ENCODE peak calls at places on chromosome 5, in seven cellular contexts. W is HL-60, Q is fibroblast of lung, D is HCT116, K is BJ, B is kidney epithelial cell, T is AG04450. P is an unnamed sample.

GRCh38 chr5:57494104-57495098 is 11.8 kb upstream of the ACTBL2 start:
- DNase-seq in W (peak; percentile 1), Q (peak; percentile 100), D (peak; percentile 90), K (peak; percentile 74), B (peak; percentile 93), T (peak; percentile 95), P (peak; percentile 47)

GRCh38 chr5:28809811-28810750 is 1771.7 kb upstream of the CDH9 start:
- DNase-seq in W (no peak), Q (no peak), D (no peak), K (no peak), B (no peak), T (no peak), P (no peak)

GRCh38 chr5:88833371-88834107 is 49.4 kb downstream of the MEF2C start:
- DNase-seq in W (no peak), Q (peak; percentile 63), D (no peak), K (no peak), B (no peak), T (no peak), P (no peak)

GRCh38 chr5:32279786-32280185 is 33.0 kb downstream of the MTMR12 start:
- DNase-seq in W (no peak), Q (no peak), D (no peak), K (no peak), B (no peak), T (no peak), P (no peak)

GRCh38 chr5:116320486-116320885 is 235.7 kb downstream of the COMMD10 start:
- DNase-seq in W (no peak), Q (peak; percentile 29), D (no peak), K (no peak), B (no peak), T (no peak), P (peak; percentile 61)

GRCh38 chr5:77367733-77368132 is 124.4 kb downstream of the WDR41 start:
- DNase-seq in W (no peak), Q (peak; percentile 53), D (peak; percentile 13), K (no peak), B (peak; percentile 19), T (no peak), P (no peak)

GRCh38 chr5:145847499-145848497 is 12.7 kb upstream of the PRELID2 start:
- DNase-seq in W (no peak), Q (peak; percentile 91), D (peak; percentile 40), K (no peak), B (peak; percentile 67), T (peak; percentile 43), P (no peak)

GRCh38 chr5:150578781-150579461 is 61.5 kb upstream of the SYNPO start:
- DNase-seq in W (no peak), Q (no peak), D (no peak), K (no peak), B (no peak), T (no peak), P (no peak)

GRCh38 chr5:177194278-177194677 is 60.7 kb downstream of the NSD1 start:
- DNase-seq in W (no peak), Q (peak; percentile 96), D (peak; percentile 81), K (peak; percentile 96), B (peak; percentile 94), T (peak; percentile 66), P (no peak)

GRCh38 chr5:143934821-143935220 is 122.9 kb downstream of the HMHB1 start:
- DNase-seq in W (no peak), Q (no peak), D (no peak), K (no peak), B (no peak), T (no peak), P (no peak)

GRCh38 chr5:128303593-128303992 is 220.0 kb downstream of the SLC12A2 start:
- DNase-seq in W (no peak), Q (peak; percentile 37), D (no peak), K (no peak), B (no peak), T (no peak), P (no peak)

GRCh38 chr5:31824886-31825774 is 186.2 kb downstream of the PDZD2 start:
- DNase-seq in W (peak; percentile 45), Q (peak; percentile 42), D (peak; percentile 61), K (peak; percentile 8), B (peak; percentile 45), T (peak; percentile 10), P (peak; percentile 46)

GRCh38 chr5:156920042-156920860 is 42.8 kb downstream of the TIMD4 start:
- DNase-seq in W (no peak), Q (peak; percentile 6), D (no peak), K (no peak), B (peak; percentile 93), T (no peak), P (no peak)

GRCh38 chr5:119386945-119387344 is 31.1 kb downstream of the TNFAIP8 start:
- DNase-seq in W (no peak), Q (peak; percentile 37), D (no peak), K (no peak), B (no peak), T (no peak), P (no peak)

GRCh38 chr5:134647750-134648424 is 698 bp upstream of the SEC24A start:
- DNase-seq in W (peak; percentile 26), Q (peak; percentile 68), D (peak; percentile 2), K (no peak), B (no peak), T (no peak), P (no peak)

GRCh38 chr5:34053133-34053532 is 10.1 kb upstream of the C1QTNF3 start:
- DNase-seq in W (no peak), Q (peak; percentile 96), D (no peak), K (peak; percentile 85), B (peak; percentile 50), T (peak; percentile 21), P (no peak)

GRCh38 chr5:172936441-172936840 is 22.8 kb upstream of the RPL26L1 start:
- DNase-seq in W (no peak), Q (no peak), D (no peak), K (no peak), B (no peak), T (no peak), P (no peak)

GRCh38 chr5:135241536-135241935 is 157.5 kb downstream of the MACROH2A1 start:
- DNase-seq in W (no peak), Q (no peak), D (no peak), K (no peak), B (no peak), T (no peak), P (no peak)

GRCh38 chr5:171485668-171486067 is 66.2 kb downstream of the FGF18 start:
- DNase-seq in W (no peak), Q (no peak), D (no peak), K (no peak), B (no peak), T (no peak), P (no peak)

GRCh38 chr5:14665110-14665822 is 748 bp downstream of the OTULIN start:
- DNase-seq in W (peak; percentile 34), Q (peak; percentile 23), D (no peak), K (no peak), B (no peak), T (no peak), P (peak; percentile 71)

GRCh38 chr5:137733922-137734695 is 1.8 kb downstream of the KLHL3 start:
- DNase-seq in W (no peak), Q (no peak), D (no peak), K (no peak), B (no peak), T (no peak), P (peak; percentile 22)
- H3K4me3 ChIP-seq in W (no peak overlapping the region), Q (no peak overlapping the region), D (no peak overlapping the region), K (no peak overlapping the region), B (no peak overlapping the region), T (peak overlapping the region; percentile 66), P (peak overlapping the region; percentile 60)

GRCh38 chr5:95448836-95449235 is 57.7 kb downstream of the FAM81B start:
- DNase-seq in W (no peak), Q (no peak), D (no peak), K (no peak), B (no peak), T (no peak), P (no peak)
- TF ChIP-seq CTCF in W (no peak), Q (no peak), D (no peak), K (no peak), B (no peak), T (no peak), P (no peak)

GRCh38 chr5:27034531-27034930 is 3.9 kb downstream of the CDH9 start:
- DNase-seq in W (no peak), Q (no peak), D (no peak), K (no peak), B (no peak), T (no peak), P (no peak)

GRCh38 chr5:27041372-27041771 is 3.0 kb upstream of the CDH9 start:
- DNase-seq in W (no peak), Q (no peak), D (no peak), K (no peak), B (no peak), T (no peak), P (no peak)

DNA sequence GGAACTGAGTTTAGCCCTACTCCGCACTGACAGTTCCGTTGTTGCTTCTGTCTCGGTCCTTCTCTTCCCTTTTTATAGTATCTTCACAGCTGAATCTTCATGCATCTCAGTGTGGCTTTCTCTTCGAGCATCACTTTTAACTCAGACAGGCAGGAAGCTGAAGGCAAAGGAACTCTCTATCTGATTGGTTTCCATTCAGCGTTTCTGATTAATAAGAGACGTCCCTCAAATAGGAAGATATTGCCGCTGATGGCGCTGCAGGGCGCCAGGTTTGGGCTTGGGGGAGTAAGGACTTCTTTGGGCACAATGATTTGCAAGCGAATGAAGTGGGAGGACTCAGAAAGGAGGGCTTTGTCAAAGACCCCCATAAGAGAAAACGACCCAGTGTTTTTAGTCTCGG is at the start of gene CDH9:
- DNase-seq in W (no peak), Q (no peak), D (no peak), K (no peak), B (no peak), T (no peak), P (no peak)
- H3K4me3 ChIP-seq in W (no peak within 1 kb of the TSS), Q (no peak within 1 kb of the TSS), D (no peak within 1 kb of the TSS), K (no peak within 1 kb of the TSS), B (peak within 1 kb of the TSS; percentile 22), T (no peak within 1 kb of the TSS), P (no peak within 1 kb of the TSS)

DNA sequence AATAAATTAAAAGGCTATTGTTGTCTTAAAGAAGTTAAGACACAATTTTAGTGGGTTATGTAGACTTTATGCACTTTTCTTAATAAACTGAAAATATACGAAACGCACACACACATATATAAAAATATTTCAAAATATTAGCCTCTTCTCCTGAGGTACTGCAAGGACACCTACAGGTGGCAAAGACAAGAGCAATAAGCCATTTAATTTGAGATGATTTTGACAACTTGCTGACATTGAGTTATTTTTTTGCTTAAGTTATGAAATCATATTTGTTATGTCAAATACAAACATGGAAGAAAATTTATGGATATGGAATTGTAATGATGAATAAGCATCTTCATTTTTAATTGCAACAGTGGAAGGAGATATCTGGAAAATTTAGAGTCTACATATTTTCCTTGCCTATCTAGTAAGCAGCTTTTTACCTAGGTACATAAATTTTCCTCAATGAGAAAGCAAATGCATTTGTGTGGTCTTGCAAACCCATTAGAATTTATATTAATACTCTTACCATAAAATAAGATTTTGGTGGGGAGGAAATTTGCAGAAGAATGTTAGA is 301.6 kb downstream of the ISL1 start:
- DNase-seq in W (no peak), Q (no peak), D (no peak), K (no peak), B (no peak), T (no peak), P (no peak)
- TF ChIP-seq CTCF in W (no peak), Q (no peak), D (peak; percentile 23), K (no peak), B (peak; percentile 35), T (no peak), P (no peak)

DNA sequence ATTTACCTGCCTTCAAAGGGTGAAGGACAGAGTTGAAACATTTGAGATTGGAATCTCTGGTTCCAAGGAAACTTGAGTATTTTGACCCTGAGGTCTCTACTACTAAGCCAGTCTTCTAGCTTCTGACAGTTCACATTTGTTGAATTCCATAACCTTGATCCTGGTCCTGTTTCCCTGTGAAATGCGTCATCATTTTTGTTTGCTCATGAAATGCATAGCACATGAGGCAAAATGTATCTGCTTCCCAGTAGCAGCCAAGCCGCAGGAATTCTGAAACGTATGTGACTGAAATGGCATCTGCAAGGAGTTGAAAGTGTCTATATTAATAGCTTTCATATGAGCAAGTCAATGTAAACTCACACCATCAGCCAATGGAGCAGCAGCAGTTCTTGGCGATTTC is 307.8 kb downstream of the CSNK1G3 start:
- DNase-seq in W (no peak), Q (peak; percentile 81), D (no peak), K (peak; percentile 30), B (no peak), T (peak; percentile 63), P (no peak)
- H3K4me3 ChIP-seq in W (no peak overlapping the region), Q (no peak overlapping the region), D (no peak overlapping the region), K (no peak overlapping the region), B (no peak overlapping the region), T (no peak overlapping the region), P (no peak overlapping the region)